ENCODE peak calls at places on chromosome 14, in nine cellular contexts. Q is left ventricle myocardium inferior, E is sigmoid colon, P is IMR-90, R is GM23248, Z is esophagus squamous epithelium, N is NT2/D1, K is astrocyte, J is lung. Y is an unnamed sample.

GRCh38 chr14:63039800-63040380 is 5.4 kb downstream of the KCNH5 start:
- DNase-seq in P (peak; percentile 84), N (peak; percentile 44), J (no peak), Q (no peak), Z (no peak), R (peak; percentile 19), E (no peak), K (peak; percentile 69), Y (peak; percentile 32)

GRCh38 chr14:62428429-62429203 is 616.6 kb downstream of the KCNH5 start:
- DNase-seq in R (no peak), E (no peak), J (no peak), Z (no peak), N (no peak), Q (no peak), P (peak; percentile 65), K (peak; percentile 80), Y (no peak)

GRCh38 chr14:99481745-99482099 is 513 bp downstream of the CCNK start:
- DNase-seq in K (peak; percentile 27), Q (no peak), R (peak; percentile 81), N (no peak), P (peak; percentile 39), E (no peak), J (no peak), Z (no peak), Y (no peak)

GRCh38 chr14:54667026-54667744 is 100.3 kb downstream of the SAMD4A start:
- DNase-seq in Z (no peak), J (no peak), N (no peak), K (no peak), R (no peak), E (no peak), P (no peak), Q (no peak), Y (no peak)

GRCh38 chr14:102831163-102831804 is 54.0 kb downstream of the TRAF3 start:
- DNase-seq in P (no peak), K (no peak), Q (no peak), R (no peak), Z (no peak), N (no peak), J (no peak), E (no peak), Y (no peak)

GRCh38 chr14:92613008-92613658 is 99.6 kb downstream of the RIN3 start:
- DNase-seq in R (no peak), P (no peak), E (no peak), Q (peak; percentile 33), J (peak; percentile 55), Z (no peak), K (peak; percentile 23), N (peak; percentile 42), Y (peak; percentile 90)

GRCh38 chr14:75022655-75023054 is 19.9 kb downstream of the EIF2B2 start:
- DNase-seq in J (no peak), Z (no peak), N (no peak), E (no peak), P (no peak), K (no peak), R (peak; percentile 46), Q (peak; percentile 67), Y (peak; percentile 62)

GRCh38 chr14:62206456-62206855 is 444.2 kb downstream of the SNAPC1 start:
- DNase-seq in P (peak; percentile 54), R (peak; percentile 11), K (no peak), N (no peak), Q (no peak), Z (no peak), J (no peak), E (no peak), Y (no peak)

GRCh38 chr14:75453817-75454434 is 26.1 kb downstream of the JDP2 start:
- DNase-seq in J (no peak), Z (no peak), K (no peak), P (no peak), N (no peak), R (no peak), Q (no peak), E (no peak), Y (no peak)

GRCh38 chr14:56304456-56304855 is 186.2 kb downstream of the PELI2 start:
- DNase-seq in P (no peak), Z (no peak), Q (no peak), J (no peak), K (peak; percentile 72), N (no peak), R (no peak), E (no peak), Y (no peak)

GRCh38 chr14:99511421-99512109 is 30.4 kb downstream of the CCNK start:
- DNase-seq in Z (no peak), N (no peak), J (no peak), E (peak; percentile 78), R (peak; percentile 47), K (peak; percentile 59), P (peak; percentile 67), Q (peak; percentile 51), Y (no peak)

GRCh38 chr14:32370720-32371119 is 41.6 kb downstream of the AKAP6 start:
- DNase-seq in J (no peak), N (no peak), P (peak; percentile 89), E (no peak), K (peak; percentile 82), Z (no peak), Q (no peak), R (peak; percentile 91), Y (no peak)

GRCh38 chr14:29489911-29490310 is 437.7 kb downstream of the PRKD1 start:
- DNase-seq in Q (no peak), E (no peak), P (no peak), J (no peak), Z (no peak), N (no peak), K (no peak), R (no peak), Y (no peak)
- H3K27me3 ChIP-seq in Q (no peaks in the 10 kb centered on the region), E (no peaks in the 10 kb centered on the region), P (no peaks in the 10 kb centered on the region), J (no peaks in the 10 kb centered on the region), Z (no peaks in the 10 kb centered on the region), N (no peaks in the 10 kb centered on the region), K (no peaks in the 10 kb centered on the region), R (no peaks in the 10 kb centered on the region), Y (no peaks in the 10 kb centered on the region)

GRCh38 chr14:65431951-65432350 is 19.4 kb downstream of the FUT8 start:
- DNase-seq in E (no peak), R (peak; percentile 54), P (peak; percentile 33), Z (no peak), K (peak; percentile 71), J (no peak), Q (no peak), N (no peak), Y (no peak)

GRCh38 chr14:65433646-65434045 is 21.1 kb downstream of the FUT8 start:
- DNase-seq in K (no peak), J (no peak), R (no peak), Z (no peak), P (no peak), E (no peak), N (no peak), Q (no peak), Y (no peak)

GRCh38 chr14:65432361-65432948 is 19.9 kb downstream of the FUT8 start:
- DNase-seq in J (no peak), N (no peak), R (no peak), E (no peak), Z (no peak), Q (no peak), P (no peak), K (peak; percentile 72), Y (no peak)

GRCh38 chr14:65434216-65434850 is 21.8 kb downstream of the FUT8 start:
- DNase-seq in P (no peak), K (peak; percentile 12), N (peak; percentile 39), Q (no peak), J (no peak), R (no peak), E (no peak), Z (no peak), Y (peak; percentile 13)

GRCh38 chr14:65433157-65433556 is 20.6 kb downstream of the FUT8 start:
- DNase-seq in Q (no peak), R (no peak), E (no peak), P (no peak), Z (no peak), K (no peak), J (no peak), N (no peak), Y (no peak)
- H3K4me3 ChIP-seq in Q (no peak overlapping the region), R (no peak overlapping the region), E (no peak overlapping the region), P (no peak overlapping the region), Z (no peak overlapping the region), K (no peak overlapping the region), J (no peak overlapping the region), N (no peak overlapping the region), Y (no peak overlapping the region)

DNA sequence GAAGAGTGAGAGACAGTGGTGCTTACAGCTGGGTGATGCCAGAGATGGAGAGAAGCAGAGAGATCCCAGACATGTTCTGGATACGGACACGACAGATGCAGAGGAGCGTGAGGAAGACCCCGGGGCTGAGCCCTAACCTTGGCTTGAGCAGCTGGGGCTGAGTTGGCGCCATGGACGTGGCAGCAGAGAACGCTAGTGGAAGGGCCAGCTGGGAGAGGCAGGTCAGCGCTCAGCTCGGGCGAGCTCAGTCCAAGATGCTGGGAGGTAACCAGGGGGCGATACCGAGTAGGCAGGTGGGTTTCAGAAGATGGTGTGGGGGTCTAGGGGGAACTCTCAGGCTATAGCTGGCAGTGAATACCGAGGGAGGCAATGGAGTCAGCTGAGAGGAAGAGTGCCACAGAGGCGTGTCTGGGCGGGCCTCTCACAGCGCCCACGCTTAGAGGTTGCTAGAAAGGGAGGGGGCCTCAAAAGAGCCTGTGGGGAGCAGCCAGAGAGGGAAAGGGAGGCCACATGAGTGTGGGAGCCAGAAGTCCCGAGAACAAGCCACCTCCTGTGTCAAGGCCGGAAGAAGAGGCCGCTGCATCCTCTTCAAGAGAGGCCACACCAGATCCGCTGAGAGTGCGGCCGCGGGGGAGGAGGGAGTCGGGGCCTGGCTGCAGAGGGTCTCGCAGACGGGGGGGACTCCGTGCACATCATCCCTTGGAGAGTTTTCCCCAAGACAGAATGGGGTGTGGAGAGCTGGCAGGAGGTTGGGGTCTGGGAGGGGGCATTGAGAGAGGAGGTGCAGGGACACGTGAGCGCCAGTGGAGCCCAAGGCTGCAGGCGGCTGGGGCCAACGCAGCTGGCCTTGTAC is 57.0 kb upstream of the DIO3 start:
- DNase-seq in P (no peak), R (no peak), Z (no peak), K (no peak), N (no peak), Q (no peak), E (peak; percentile 43), J (no peak), Y (peak; percentile 72)
- H3K27me3 ChIP-seq in P (peaks cover 29% of the 10 kb centered on the region), R (peaks cover 17% of the 10 kb centered on the region), Z (peaks cover 27% of the 10 kb centered on the region), K (peaks cover 2% of the 10 kb centered on the region), N (no peaks in the 10 kb centered on the region), Q (peaks cover 69% of the 10 kb centered on the region), E (no peaks in the 10 kb centered on the region), J (no peaks in the 10 kb centered on the region), Y (no peaks in the 10 kb centered on the region)

GRCh38 chr14:104601786-104602185 is 2.8 kb downstream of the TMEM179 start:
- DNase-seq in J (no peak), E (peak; percentile 60), P (peak; percentile 2), Q (no peak), K (no peak), N (no peak), R (peak; percentile 23), Z (no peak), Y (no peak)

GRCh38 chr14:104604461-104605449 is at the start of gene TMEM179:
- DNase-seq in Z (no peak), R (peak; percentile 35), P (peak; percentile 4), J (no peak), K (no peak), N (peak; percentile 40), E (peak; percentile 35), Q (no peak), Y (peak; percentile 98)

GRCh38 chr14:104602315-104602932 is 2.1 kb downstream of the TMEM179 start:
- DNase-seq in R (no peak), P (no peak), E (peak; percentile 46), Z (no peak), K (no peak), Q (no peak), N (no peak), J (no peak), Y (peak; percentile 40)

GRCh38 chr14:104602933-104603325 is 1.6 kb downstream of the TMEM179 start:
- DNase-seq in E (no peak), J (no peak), P (no peak), R (no peak), Q (no peak), K (no peak), Z (no peak), N (no peak), Y (peak; percentile 57)

GRCh38 chr14:104603623-104604401 is 760 bp downstream of the TMEM179 start:
- DNase-seq in J (no peak), E (peak; percentile 45), Z (no peak), K (no peak), N (no peak), R (no peak), Q (no peak), P (no peak), Y (peak; percentile 80)
- H3K4me3 ChIP-seq in J (no peak overlapping the region), E (no peak overlapping the region), Z (no peak overlapping the region), K (no peak overlapping the region), N (peak overlapping the region; percentile 46), R (no peak overlapping the region), Q (peak overlapping the region; percentile 47), P (no peak overlapping the region), Y (peak overlapping the region; percentile 41)

Y was measured in H7.